ENCODE peak calls at places on chromosomes 4 and X, in four cellular contexts. Q is left cardiac atrium, N is neuronal stem cell, U is brain microvascular endothelial cell. Z is an unnamed sample.

GRCh38 chr4:78661923-78662521 is 110.5 kb downstream of the ANXA3 start:
- DNase-seq in Q (no peak), N (no peak), U (peak; percentile 56), Z (peak; percentile 88)

GRCh38 chrX:3346436-3347329 is at the start of gene MXRA5:
- DNase-seq in U (no peak), N (peak; percentile 21), Q (no peak), Z (no peak)

GRCh38 chr4:107220976-107221375 is 184.9 kb upstream of the DKK2 start:
- DNase-seq in U (no peak), N (no peak), Q (no peak), Z (no peak)

GRCh38 chr4:155972098-155972497 is 18.4 kb upstream of the CTSO start:
- DNase-seq in U (peak; percentile 45), N (no peak), Q (peak; percentile 24), Z (no peak)

GRCh38 chrX:14801136-14801535 is 71.7 kb downstream of the FANCB start:
- DNase-seq in U (no peak), Q (no peak), N (no peak), Z (no peak)

GRCh38 chr4:55742655-55743191 is 76.9 kb upstream of the EXOC1L start:
- DNase-seq in U (peak; percentile 84), N (peak; percentile 8), Q (no peak), Z (no peak)

GRCh38 chr4:147198411-147199051 is 252.9 kb upstream of the TTC29 start:
- DNase-seq in N (peak; percentile 51), U (no peak), Q (no peak), Z (no peak)

GRCh38 chrX:119695535-119696050 is 2.6 kb upstream of the SEPTIN6 start:
- DNase-seq in Q (no peak), U (no peak), N (no peak), Z (no peak)

GRCh38 chr4:30399476-30399875 is 320.7 kb upstream of the PCDH7 start:
- DNase-seq in N (no peak), U (no peak), Q (no peak), Z (no peak)

GRCh38 chr4:115090483-115091075 is 22.8 kb downstream of the NDST4 start:
- DNase-seq in N (peak; percentile 33), U (no peak), Q (no peak), Z (no peak)

GRCh38 chr4:105666693-105667092 is 41.8 kb downstream of the INTS12 start:
- DNase-seq in N (no peak), Q (no peak), U (peak; percentile 3), Z (no peak)

GRCh38 chr4:183989471-183989870 is 84.4 kb downstream of the STOX2 start:
- DNase-seq in Q (no peak), U (no peak), N (no peak), Z (no peak)

GRCh38 chr4:137961051-137961438 is 281.1 kb downstream of the SLC7A11 start:
- DNase-seq in N (no peak), Q (peak; percentile 25), U (no peak), Z (no peak)

GRCh38 chrX:148878371-148878770 is 378.0 kb downstream of the AFF2 start:
- DNase-seq in N (no peak), Q (no peak), U (peak; percentile 57), Z (no peak)

GRCh38 chr4:85823295-85823694 is 348.3 kb downstream of the ARHGAP24 start:
- DNase-seq in U (no peak), N (no peak), Q (peak; percentile 29), Z (no peak)

GRCh38 chr4:99572527-99573240 is 1.9 kb upstream of the MTTP start:
- DNase-seq in Q (no peak), U (no peak), N (no peak), Z (no peak)

GRCh38 chr4:69718376-69719293 is 41.8 kb downstream of the SULT1B1 start:
- DNase-seq in N (no peak), Q (no peak), U (no peak), Z (no peak)

GRCh38 chrX:153953342-153953830 is 8.9 kb upstream of the RENBP start:
- DNase-seq in Q (peak; percentile 79), U (peak; percentile 51), N (peak; percentile 57), Z (peak; percentile 92)

GRCh38 chr4:169253904-169254303 is 16.9 kb downstream of the SH3RF1 start:
- DNase-seq in Q (no peak), N (no peak), U (peak; percentile 68), Z (no peak)

GRCh38 chr4:93396274-93396673 is 432.3 kb upstream of the ATOH1 start:
- DNase-seq in U (peak; percentile 56), N (no peak), Q (no peak), Z (no peak)

GRCh38 chr4:43243433-43244116 is 351.1 kb downstream of the GRXCR1 start:
- DNase-seq in Q (no peak), U (no peak), N (no peak), Z (no peak)

GRCh38 chr4:165379662-165380061 is 854 bp downstream of the CPE start:
- DNase-seq in U (peak; percentile 79), N (no peak), Q (no peak), Z (no peak)

GRCh38 chrX:47936224-47936939 is 67.4 kb downstream of the ZNF182 start:
- DNase-seq in U (no peak), N (no peak), Q (no peak), Z (no peak)

GRCh38 chr4:94389595-94390290 is 47.1 kb upstream of the HPGDS start:
- DNase-seq in N (no peak), U (no peak), Q (no peak), Z (no peak)

GRCh38 chr4:1778642-1779392 is 14.3 kb upstream of the FGFR3 start:
- DNase-seq in N (no peak), U (no peak), Q (no peak), Z (no peak)

GRCh38 chr4:113090954-113091353 is 41.5 kb downstream of the ANK2 start:
- DNase-seq in N (no peak), U (no peak), Q (no peak), Z (no peak)

GRCh38 chrX:152989292-152989658 is 4.6 kb downstream of the PNMA5 start:
- DNase-seq in N (no peak), U (no peak), Q (no peak), Z (no peak)

GRCh38 chr4:153451931-153452660 is 14.1 kb upstream of the TMEM131L start:
- DNase-seq in N (no peak), U (no peak), Q (peak; percentile 34), Z (no peak)

GRCh38 chr4:16827762-16828724 is 70.4 kb downstream of the LDB2 start:
- DNase-seq in N (no peak), Q (peak; percentile 33), U (no peak), Z (no peak)

GRCh38 chr4:95850161-95850560 is 10.3 kb downstream of the PDHA2 start:
- DNase-seq in Q (no peak), N (no peak), U (no peak), Z (no peak)

GRCh38 chrX:9902651-9903050 is 64.5 kb upstream of the CLDN34 start:
- DNase-seq in N (no peak), Q (no peak), U (no peak), Z (no peak)

GRCh38 chrX:114976321-114976720 is 41.1 kb downstream of the IL13RA2 start:
- DNase-seq in U (no peak), Q (no peak), N (no peak), Z (no peak)

GRCh38 chr4:119517361-119518229 is 111.0 kb downstream of the PDE5A start:
- DNase-seq in N (no peak), U (peak; percentile 87), Q (no peak), Z (no peak)

GRCh38 chrX:106917830-106918500 is 2.2 kb upstream of the CLDN2 start:
- DNase-seq in U (peak; percentile 43), Q (no peak), N (no peak), Z (no peak)

GRCh38 chrX:120253784-120254183 is 3.2 kb downstream of the ZBTB33 start:
- DNase-seq in U (no peak), N (no peak), Q (no peak), Z (no peak)